ENCODE peak calls at places on chromosome 11, in five cellular contexts. K is GM12878, G is lung, A is spleen, L is cardiac muscle cell. R is an unnamed sample. For H3K36me3, the result is how much of the 10 kb centered on the place peaks cover.

GRCh38 chr11:134684576-134684975 is 272.5 kb upstream of the B3GAT1 start:
- DNase-seq in A (no peak), G (no peak), L (no peak), K (no peak), R (no peak)

GRCh38 chr11:75160328-75160757 is 9.4 kb downstream of the SLCO2B1 start:
- DNase-seq in G (no peak), A (no peak), L (no peak), K (no peak), R (no peak)

GRCh38 chr11:102552447-102553200 is 22.1 kb upstream of the MMP7 start:
- DNase-seq in G (peak), A (no peak), L (peak), K (no peak), R (no peak)

GRCh38 chr11:34149786-34150185 is 44.4 kb downstream of the NAT10 start:
- DNase-seq in K (no peak), L (peak), A (no peak), G (no peak), R (no peak)

GRCh38 chr11:117930668-117931330 is 1.6 kb upstream of the TMPRSS13 start:
- DNase-seq in K (no peak), A (peak), G (no peak), L (no peak), R (peak)

GRCh38 chr11:106281455-106282173 is 204.2 kb downstream of the AASDHPPT start:
- DNase-seq in K (no peak), L (peak), G (no peak), A (no peak), R (no peak)

GRCh38 chr11:102284008-102284407 is 33.3 kb upstream of the BIRC3 start:
- DNase-seq in K (no peak), G (no peak), A (no peak), L (no peak), R (no peak)

GRCh38 chr11:78577495-78577894 is 2.8 kb upstream of the NARS2 start:
- DNase-seq in K (no peak), L (no peak), A (no peak), G (no peak), R (no peak)

GRCh38 chr11:82682003-82682751 is 51.5 kb downstream of the FAM181B start:
- DNase-seq in L (peak), K (peak), G (no peak), A (no peak), R (no peak)

GRCh38 chr11:36075053-36075452 is 131.2 kb downstream of the LDLRAD3 start:
- DNase-seq in L (peak), K (no peak), A (no peak), G (no peak), R (no peak)

GRCh38 chr11:67504023-67504949 is 877 bp downstream of the PITPNM1 start:
- DNase-seq in K (no peak), G (no peak), L (peak), A (peak), R (no peak)

GRCh38 chr11:128714881-128715280 is 21.0 kb downstream of the FLI1 start:
- DNase-seq in K (no peak), L (peak), G (no peak), A (no peak), R (no peak)

GRCh38 chr11:95625164-95626017 is 164.2 kb downstream of the FAM76B start:
- DNase-seq in L (no peak), A (no peak), G (no peak), K (no peak), R (no peak)

GRCh38 chr11:46066335-46066734 is 54.9 kb downstream of the PHF21A start:
- DNase-seq in K (no peak), G (no peak), L (no peak), A (no peak), R (no peak)

GRCh38 chr11:131685906-131686305 is 315.5 kb downstream of the NTM start:
- DNase-seq in A (no peak), L (no peak), K (no peak), G (no peak), R (no peak)

GRCh38 chr11:125164422-125165110 is at the start of gene PKNOX2:
- DNase-seq in L (peak), G (peak), A (peak), K (no peak), R (peak)

GRCh38 chr11:125593113-125593761 is 585 bp downstream of the STT3A start:
- DNase-seq in A (no peak), G (no peak), L (peak), K (no peak), R (no peak)

GRCh38 chr11:8038393-8038792 is 42.6 kb upstream of the TUB start:
- DNase-seq in G (peak), K (no peak), A (peak), L (no peak), R (no peak)

GRCh38 chr11:65112551-65113360 is 1.1 kb downstream of the TM7SF2 start:
- DNase-seq in L (no peak), K (no peak), G (no peak), A (peak), R (peak)

GRCh38 chr11:17722000-17722643 is 2.8 kb downstream of the MYOD1 start:
- DNase-seq in A (no peak), K (no peak), L (peak), G (no peak), R (no peak)

GRCh38 chr11:27058456-27058855 is 17.8 kb downstream of the BBOX1 start:
- DNase-seq in G (no peak), K (no peak), A (no peak), L (no peak), R (no peak)

GRCh38 chr11:113896156-113896879 is 8.3 kb upstream of the HTR3B start:
- DNase-seq in A (no peak), L (peak), G (no peak), K (no peak), R (no peak)

GRCh38 chr11:124535552-124536232 is 7.8 kb downstream of the OR8B12 start:
- DNase-seq in A (no peak), K (no peak), L (peak), G (no peak), R (no peak)

GRCh38 chr11:68632802-68633201 is 51.5 kb upstream of the GAL start:
- DNase-seq in G (no peak), K (no peak), L (peak), A (no peak), R (no peak)

GRCh38 chr11:77473801-77474508 is at the start of gene PAK1:
- DNase-seq in K (no peak), A (peak), L (peak), G (peak), R (peak)

GRCh38 chr11:29119691-29120328 is 897.0 kb downstream of the KCNA4 start:
- DNase-seq in L (peak), G (no peak), K (no peak), A (no peak), R (no peak)

GRCh38 chr11:64757549-64758329 is 2.0 kb downstream of the PYGM start:
- DNase-seq in K (no peak), A (peak), L (no peak), G (no peak), R (no peak)

GRCh38 chr11:111851636-111852035 is 19.7 kb downstream of the ALG9 start:
- DNase-seq in A (no peak), K (no peak), L (peak), G (no peak), R (no peak)

GRCh38 chr11:67528376-67528775 is 5.1 kb upstream of the CABP2 start:
- DNase-seq in K (no peak), A (no peak), G (no peak), L (no peak), R (no peak)

GRCh38 chr11:10454506-10454901 is 560 bp upstream of the AMPD3 start:
- DNase-seq in A (no peak), G (peak), L (no peak), K (no peak), R (no peak)

GRCh38 chr11:85827768-85828639 is 17.1 kb upstream of the SYTL2 start:
- DNase-seq in K (no peak), L (peak), G (no peak), A (no peak), R (no peak)

GRCh38 chr11:76972051-76972450 is 62.1 kb upstream of the B3GNT6 start:
- DNase-seq in G (no peak), A (no peak), K (no peak), L (no peak), R (no peak)

GRCh38 chr11:83054904-83055380 is 16.8 kb downstream of the RAB30 start:
- DNase-seq in L (no peak), K (no peak), A (no peak), G (no peak), R (no peak)

GRCh38 chr11:95341246-95341645 is 110.2 kb upstream of the SESN3 start:
- DNase-seq in G (peak), L (no peak), K (no peak), A (peak), R (no peak)

DNA sequence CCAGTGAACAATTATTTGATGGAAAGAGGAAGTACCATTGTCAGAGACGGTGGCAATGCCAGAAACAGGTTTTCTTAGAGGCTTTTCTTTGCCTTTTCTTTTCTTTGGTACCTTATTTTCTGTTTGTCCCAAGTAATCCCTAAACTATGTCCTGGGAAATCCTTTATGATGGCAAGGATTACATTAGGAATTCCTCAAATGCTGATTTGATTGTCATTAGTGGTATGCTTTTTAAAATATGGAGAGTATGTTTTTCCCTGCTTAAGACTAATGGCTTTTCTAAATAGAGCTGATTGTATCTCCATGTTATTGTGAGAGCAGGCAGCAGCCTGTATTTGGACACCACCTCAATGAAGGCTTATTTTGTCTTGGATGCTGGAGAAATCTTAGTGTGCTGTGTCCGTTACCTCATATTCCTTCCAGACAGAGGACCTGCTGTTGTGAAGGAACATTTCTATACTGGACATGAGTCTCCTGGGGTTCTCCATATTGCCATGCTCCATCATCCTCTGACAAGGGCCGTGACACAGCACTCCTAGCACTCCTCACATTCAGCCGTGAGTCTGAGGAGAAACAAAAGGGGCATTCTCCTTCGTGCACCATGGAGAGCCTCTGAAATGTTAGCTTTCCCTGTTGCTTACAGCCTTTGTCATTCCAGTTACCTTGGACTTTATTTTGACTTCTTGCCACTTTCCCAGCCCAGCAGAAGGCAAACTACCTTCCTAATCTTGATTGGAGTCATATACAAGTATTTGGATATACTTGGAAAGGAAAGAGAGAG is 29.4 kb upstream of the TECTA start:
- DNase-seq in L (no peak), K (no peak), A (no peak), G (no peak), R (no peak)
- H3K27ac ChIP-seq in L (peak), K (no peak), A (no peak), G (no peak), R (no peak)

GRCh38 chr11:47784785-47785381 is 17.7 kb upstream of the FNBP4 start:
- DNase-seq in L (no peak), A (no peak), K (no peak), G (no peak), R (no peak)

GRCh38 chr11:47786373-47786772 is 19.2 kb upstream of the FNBP4 start:
- DNase-seq in G (no peak), A (no peak), L (peak), K (no peak), R (no peak)

GRCh38 chr11:47778878-47779483 is 11.8 kb upstream of the FNBP4 start:
- DNase-seq in A (no peak), K (no peak), L (no peak), G (no peak), R (no peak)

GRCh38 chr11:47788181-47788580 is 21.0 kb upstream of the FNBP4 start:
- DNase-seq in L (no peak), K (no peak), G (no peak), A (no peak), R (no peak)

DNA sequence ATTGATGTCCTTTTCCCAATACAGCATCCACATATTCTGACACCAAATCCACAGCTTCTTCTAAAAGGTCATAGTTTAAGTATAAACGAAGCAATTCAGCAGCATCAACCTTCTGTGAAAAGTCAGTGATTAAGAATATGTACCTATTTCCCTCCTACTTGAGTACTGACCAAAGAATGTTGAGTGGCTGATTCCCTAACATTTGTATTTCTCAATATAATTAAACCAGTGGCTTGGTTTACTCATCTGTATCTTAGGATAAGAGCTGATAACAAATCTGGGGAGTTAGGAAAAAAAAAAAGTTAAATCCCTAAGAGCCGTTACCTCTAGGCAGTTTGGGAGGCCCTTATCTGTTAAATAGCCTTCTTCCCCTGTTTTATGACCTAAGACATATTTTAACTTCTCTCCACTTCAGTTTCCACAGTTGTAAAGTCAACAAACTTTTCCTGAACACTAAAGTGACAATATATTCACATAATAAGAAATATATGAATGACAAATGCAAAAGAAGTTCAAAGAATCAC is 16.0 kb upstream of the FNBP4 start:
- DNase-seq in K (no peak), L (no peak), G (no peak), A (no peak), R (no peak)
- H3K36me3 ChIP-seq in K (under half), L (half or more), G (under half), A (half or more), R (half or more)

GRCh38 chr11:3036419-3036818 is 20.8 kb downstream of the CARS1 start:
- DNase-seq in K (peak), A (no peak), L (no peak), G (no peak), R (no peak)
- H3K27ac ChIP-seq in K (peak), A (peak), L (no peak), G (no peak), R (no peak)

DNA sequence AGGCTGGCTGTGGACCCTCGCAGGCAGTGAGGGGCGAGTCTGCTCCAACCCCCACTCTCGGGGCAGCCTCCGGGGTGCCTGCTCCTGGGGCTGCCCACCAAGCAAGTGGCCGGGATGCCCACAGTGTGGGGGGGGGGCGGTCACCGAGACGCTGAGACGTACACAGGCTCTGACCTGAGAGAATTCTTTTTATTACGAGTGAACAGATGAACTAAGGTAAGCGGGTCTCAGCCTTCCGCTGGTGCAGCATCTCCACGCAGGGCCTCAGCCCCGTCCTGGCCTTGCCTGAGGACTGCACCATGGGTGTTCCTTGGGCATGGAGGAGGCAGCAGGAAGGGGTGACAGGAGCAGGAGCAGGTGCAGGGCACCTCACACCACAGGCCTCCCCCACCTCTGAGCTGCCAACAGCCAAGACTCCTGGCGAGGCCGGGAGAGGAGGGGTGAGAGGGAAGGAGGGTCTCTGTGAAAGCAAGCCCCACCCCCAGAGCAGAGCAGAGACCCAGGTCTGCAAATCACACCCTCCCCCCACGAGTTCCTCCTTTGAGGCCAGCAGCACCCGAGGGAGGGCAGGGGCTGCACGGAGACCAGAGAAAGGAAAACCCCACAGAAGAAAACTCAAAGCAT is 17.2 kb downstream of the MOB2 start:
- DNase-seq in G (no peak), L (no peak), A (no peak), K (no peak), R (no peak)
- H3K36me3 ChIP-seq in G (half or more), L (under half), A (under half), K (under half), R (half or more)

DNA sequence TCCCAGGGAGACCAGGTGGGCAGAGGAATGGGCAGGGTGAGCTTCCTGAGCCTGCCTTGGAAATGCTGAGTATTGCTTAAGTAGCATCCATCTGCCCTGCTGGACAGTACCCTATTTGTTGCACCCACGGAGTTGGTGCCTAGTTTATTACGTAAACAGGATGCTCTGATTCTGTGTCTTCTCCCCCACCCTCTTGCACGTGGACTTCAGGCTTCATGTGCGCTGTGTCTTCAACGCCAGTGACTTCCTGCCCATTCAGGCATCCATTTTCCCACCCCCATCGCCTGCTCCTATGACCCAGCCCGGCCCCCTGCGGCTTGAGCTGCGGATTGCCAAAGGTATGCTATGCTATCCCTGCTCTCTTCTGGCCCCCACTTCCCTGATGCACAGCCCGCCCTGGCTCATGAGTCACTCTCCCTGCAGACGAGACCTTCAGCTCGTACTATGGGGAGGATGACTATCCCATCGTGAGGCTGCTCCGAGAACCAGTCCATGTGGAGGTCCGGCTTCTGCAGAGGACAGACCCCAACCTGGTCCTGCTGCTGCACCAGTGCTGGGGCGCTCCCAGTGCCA is 5.7 kb downstream of the ZP1 start:
- DNase-seq in A (peak), L (peak), G (no peak), K (no peak), R (peak)
- H3K27ac ChIP-seq in A (no peak), L (no peak), G (no peak), K (no peak), R (no peak)

DNA sequence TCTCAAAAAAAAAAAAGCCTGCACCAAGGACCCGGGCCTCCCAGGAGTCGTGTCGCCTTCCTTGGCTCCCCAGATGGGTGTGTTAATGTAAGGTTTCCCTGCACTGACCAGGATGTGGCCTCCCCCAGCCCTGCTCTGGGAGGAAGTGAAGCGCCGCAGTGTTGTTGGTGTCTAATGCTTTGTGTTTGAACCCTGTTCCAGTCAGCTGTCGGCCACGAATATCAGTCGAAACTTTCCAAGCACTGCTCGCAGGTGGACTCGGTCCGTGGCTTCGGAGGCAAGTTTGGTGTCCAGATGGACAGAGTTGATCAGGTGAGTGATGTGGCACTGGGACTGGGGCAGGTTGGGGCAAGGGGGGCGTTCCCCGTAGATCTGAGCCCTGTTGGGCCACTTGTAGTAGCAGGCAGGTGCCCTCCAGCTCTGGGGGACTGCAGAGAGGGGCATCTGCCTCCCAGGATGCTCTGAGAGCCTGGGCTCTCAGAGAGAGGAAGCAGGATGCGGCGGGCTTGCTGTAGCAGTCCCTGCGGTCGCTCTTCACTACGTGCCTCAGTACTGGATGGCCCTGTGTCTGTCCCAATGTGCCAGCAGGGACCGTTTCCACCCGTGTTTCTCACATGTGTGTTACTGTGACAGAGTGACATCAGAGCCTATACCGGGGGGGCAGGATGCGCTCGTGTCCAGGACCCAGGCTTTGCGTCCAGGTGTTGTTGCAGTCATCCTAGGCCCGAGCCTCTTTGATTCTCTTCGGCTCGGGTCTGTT is 16.2 kb downstream of the CTTN start:
- DNase-seq in K (no peak), A (no peak), G (no peak), L (no peak), R (no peak)
- H3K36me3 ChIP-seq in K (under half), A (half or more), G (half or more), L (half or more), R (half or more)

R was measured in ascending aorta.